ENCODE peak calls at places on chromosomes 6 and 20, in nine cellular contexts. P, O, I, K, R, A, B, J and H are unnamed samples.

GRCh38 chr6:48615041-48615440 is 504.0 kb upstream of the PTCHD4 start:
- DNase-seq in P (no peak), O (no peak), I (no peak), K (no peak), R (no peak), A (no peak), B (no peak), J (no peak), H (no peak)

GRCh38 chr20:8764289-8764962 is 304.5 kb upstream of the PLCB4 start:
- DNase-seq in P (no peak), O (no peak), I (no peak), K (no peak), R (no peak), A (no peak), B (no peak), J (no peak), H (peak)

GRCh38 chr6:126063512-126064146 is 77.3 kb downstream of the TRMT11 start:
- DNase-seq in P (no peak), O (no peak), I (no peak), K (no peak), R (no peak), A (no peak), B (no peak), J (no peak), H (peak)

GRCh38 chr6:87575423-87575822 is 14.4 kb downstream of the RARS2 start:
- DNase-seq in P (no peak), O (no peak), I (no peak), K (no peak), R (no peak), A (no peak), B (no peak), J (no peak), H (no peak)

GRCh38 chr6:8539446-8539845 is 104.1 kb upstream of the SLC35B3 start:
- DNase-seq in P (no peak), O (no peak), I (no peak), K (no peak), R (peak), A (no peak), B (no peak), J (no peak), H (no peak)

GRCh38 chr6:155274533-155274932 is 10.7 kb downstream of the CLDN20 start:
- DNase-seq in P (no peak), O (no peak), I (no peak), K (no peak), R (peak), A (no peak), B (no peak), J (no peak), H (no peak)

GRCh38 chr6:69647726-69648125 is 149.1 kb downstream of the LMBRD1 start:
- DNase-seq in P (no peak), O (no peak), I (no peak), K (no peak), R (no peak), A (no peak), B (no peak), J (no peak), H (no peak)

GRCh38 chr6:105402090-105402980 is 547 bp downstream of the PREP start:
- DNase-seq in P (peak), O (no peak), I (no peak), K (peak), R (peak), A (no peak), B (no peak), J (peak), H (peak)

GRCh38 chr6:108174371-108175175 is 8.8 kb downstream of the NR2E1 start:
- DNase-seq in P (peak), O (no peak), I (no peak), K (peak), R (no peak), A (no peak), B (no peak), J (no peak), H (peak)

GRCh38 chr20:62589720-62590119 is 52.6 kb upstream of the SLCO4A1 start:
- DNase-seq in P (no peak), O (no peak), I (no peak), K (no peak), R (no peak), A (no peak), B (no peak), J (no peak), H (no peak)

GRCh38 chr6:1296542-1296941 is 15.4 kb upstream of the FOXQ1 start:
- DNase-seq in P (no peak), O (no peak), I (no peak), K (no peak), R (no peak), A (no peak), B (no peak), J (no peak), H (no peak)

GRCh38 chr20:53950031-53950430 is 120.4 kb downstream of the BCAS1 start:
- DNase-seq in P (no peak), O (no peak), I (no peak), K (no peak), R (no peak), A (no peak), B (no peak), J (no peak), H (no peak)
- H3K27ac ChIP-seq in P (no peak), O (no peak), I (no peak), K (no peak), R (no peak), A (no peak), B (no peak), J (no peak), H (no peak)

GRCh38 chr20:47262365-47263013 is 94.0 kb downstream of the ZMYND8 start:
- DNase-seq in P (no peak), O (peak), I (no peak), K (no peak), R (no peak), A (no peak), B (no peak), J (no peak), H (no peak)
- H3K27ac ChIP-seq in P (no peak), O (peak), I (no peak), K (no peak), R (no peak), A (peak), B (no peak), J (no peak), H (no peak)

DNA sequence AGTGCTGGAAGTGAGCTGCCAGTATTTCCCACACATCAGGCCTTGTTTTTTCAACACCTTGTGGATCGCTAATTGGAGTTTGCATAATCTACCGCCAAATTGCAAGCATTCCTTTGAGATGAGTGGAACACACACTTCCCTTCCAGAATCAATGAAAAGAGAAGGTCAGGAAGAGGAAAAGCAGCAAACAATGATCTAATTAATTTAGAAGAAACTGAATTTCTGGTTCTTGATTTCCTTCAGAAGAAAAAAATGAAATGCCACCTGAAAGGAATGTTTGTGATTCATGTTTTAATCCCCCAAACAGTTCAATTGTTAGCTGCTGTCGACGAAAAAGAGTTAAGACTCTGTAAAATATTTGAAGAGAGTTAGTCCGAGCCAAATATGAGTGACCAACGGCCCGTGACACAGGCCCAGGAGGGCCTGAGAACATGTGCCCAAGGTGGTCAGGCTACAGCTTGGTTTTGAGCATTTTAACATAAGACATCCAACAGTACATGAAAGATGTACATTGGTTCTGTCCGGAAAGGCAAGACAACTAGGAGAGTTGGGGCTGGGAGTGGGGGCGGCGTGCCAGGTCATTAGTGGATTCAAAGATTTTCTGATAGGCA is 182.3 kb downstream of the MTFR2 start:
- DNase-seq in P (peak), O (no peak), I (no peak), K (no peak), R (peak), A (no peak), B (no peak), J (no peak), H (no peak)
- H3K27ac ChIP-seq in P (no peak), O (no peak), I (no peak), K (peak), R (peak), A (no peak), B (peak), J (no peak), H (peak)

DNA sequence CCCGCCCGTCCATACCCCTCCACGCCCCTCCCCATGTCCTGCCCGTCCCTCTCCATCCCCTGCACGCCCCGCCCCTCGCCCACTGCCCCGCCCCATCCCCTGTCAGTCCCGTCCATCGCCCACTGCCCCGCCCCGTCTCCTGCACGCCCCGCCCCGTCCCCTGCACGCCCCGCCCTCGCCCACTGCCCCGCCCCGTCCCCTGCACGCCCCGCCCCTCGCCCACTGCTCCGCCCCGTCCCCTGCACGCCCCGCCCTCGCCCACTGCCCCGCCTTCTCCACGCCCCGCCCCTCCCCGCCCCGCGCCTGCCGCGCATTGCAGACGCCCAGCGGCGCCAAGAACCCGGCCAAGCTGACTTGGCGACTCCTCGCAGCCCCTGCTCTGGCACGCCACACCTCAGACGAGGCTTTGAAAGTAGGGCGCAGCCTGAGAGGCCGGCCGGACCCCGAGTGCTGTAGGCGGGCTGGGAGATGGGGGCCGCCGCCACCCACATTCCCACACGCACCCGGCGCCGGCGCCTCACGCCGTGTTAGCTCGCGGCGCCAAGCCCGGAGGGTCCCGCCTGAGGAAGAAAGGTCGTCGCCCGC is at the start of gene RAD21L1:
- DNase-seq in P (peak), O (peak), I (peak), K (peak), R (peak), A (peak), B (peak), J (peak), H (peak)
- H3K27ac ChIP-seq in P (no peak), O (peak), I (no peak), K (no peak), R (peak), A (no peak), B (no peak), J (no peak), H (no peak)

GRCh38 chr6:7119272-7119801 is 11.6 kb downstream of the RREB1 start:
- DNase-seq in P (no peak), O (peak), I (no peak), K (no peak), R (no peak), A (no peak), B (no peak), J (no peak), H (no peak)

GRCh38 chr6:7111095-7111690 is 3.4 kb downstream of the RREB1 start:
- DNase-seq in P (no peak), O (no peak), I (no peak), K (no peak), R (no peak), A (no peak), B (no peak), J (no peak), H (no peak)

GRCh38 chr6:7112741-7113313 is 5.1 kb downstream of the RREB1 start:
- DNase-seq in P (no peak), O (peak), I (no peak), K (no peak), R (peak), A (no peak), B (no peak), J (peak), H (peak)

GRCh38 chr6:7114744-7115451 is 7.1 kb downstream of the RREB1 start:
- DNase-seq in P (no peak), O (no peak), I (no peak), K (no peak), R (no peak), A (no peak), B (no peak), J (no peak), H (no peak)

DNA sequence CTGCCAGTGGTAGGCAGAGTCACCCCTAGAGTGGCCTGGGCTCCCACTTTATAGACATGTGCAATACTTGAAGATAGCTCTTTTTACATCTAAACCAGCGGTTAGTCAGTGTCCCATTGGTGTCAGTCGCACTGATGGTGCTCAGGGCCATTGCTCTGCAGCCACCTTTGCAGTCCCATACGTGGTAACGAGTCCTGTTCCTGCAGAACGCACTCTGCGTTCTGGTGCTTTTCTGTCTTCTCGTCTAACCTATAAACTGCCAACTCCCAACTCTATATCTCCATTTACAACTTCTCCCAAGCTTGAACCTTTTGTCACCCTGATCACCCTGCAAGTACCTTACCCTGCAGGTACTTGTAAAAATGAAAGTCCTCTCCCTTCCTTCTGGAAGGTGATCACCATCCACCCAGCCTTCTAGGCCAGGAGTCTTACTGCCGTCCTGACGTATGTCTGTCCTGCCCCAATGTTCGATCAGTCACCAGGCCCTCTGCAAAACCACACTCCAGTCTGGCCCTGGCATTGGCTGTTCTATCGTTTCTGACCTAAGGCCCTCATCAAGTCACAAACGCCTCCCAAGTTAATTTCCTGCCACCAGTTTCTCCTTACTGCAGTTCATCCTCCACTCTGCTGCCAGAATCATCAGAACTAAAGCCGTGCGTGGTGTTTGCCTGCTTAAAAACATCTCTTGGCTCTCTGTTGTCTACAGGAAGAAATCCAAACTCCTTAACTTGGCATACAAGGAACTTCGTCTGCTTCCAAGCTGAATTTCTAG is 7.9 kb downstream of the RREB1 start:
- DNase-seq in P (no peak), O (no peak), I (no peak), K (no peak), R (no peak), A (no peak), B (peak), J (no peak), H (no peak)
- H3K27ac ChIP-seq in P (no peak), O (no peak), I (no peak), K (peak), R (peak), A (no peak), B (peak), J (no peak), H (no peak)

GRCh38 chr20:54138427-54138826 is 35.4 kb downstream of the CYP24A1 start:
- DNase-seq in P (no peak), O (no peak), I (no peak), K (no peak), R (no peak), A (no peak), B (no peak), J (no peak), H (no peak)

GRCh38 chr20:54139188-54139587 is 34.6 kb downstream of the CYP24A1 start:
- DNase-seq in P (no peak), O (no peak), I (no peak), K (no peak), R (no peak), A (no peak), B (no peak), J (no peak), H (no peak)

GRCh38 chr20:54134445-54135220 is 39.2 kb downstream of the CYP24A1 start:
- DNase-seq in P (no peak), O (no peak), I (no peak), K (no peak), R (peak), A (no peak), B (no peak), J (no peak), H (no peak)

GRCh38 chr20:54140067-54140466 is 33.7 kb downstream of the CYP24A1 start:
- DNase-seq in P (no peak), O (no peak), I (no peak), K (no peak), R (no peak), A (no peak), B (no peak), J (no peak), H (no peak)

GRCh38 chr20:54137115-54137514 is 36.7 kb downstream of the CYP24A1 start:
- DNase-seq in P (no peak), O (no peak), I (no peak), K (no peak), R (no peak), A (no peak), B (no peak), J (no peak), H (no peak)
- H3K27ac ChIP-seq in P (no peak), O (no peak), I (no peak), K (no peak), R (no peak), A (no peak), B (no peak), J (no peak), H (no peak)

DNA sequence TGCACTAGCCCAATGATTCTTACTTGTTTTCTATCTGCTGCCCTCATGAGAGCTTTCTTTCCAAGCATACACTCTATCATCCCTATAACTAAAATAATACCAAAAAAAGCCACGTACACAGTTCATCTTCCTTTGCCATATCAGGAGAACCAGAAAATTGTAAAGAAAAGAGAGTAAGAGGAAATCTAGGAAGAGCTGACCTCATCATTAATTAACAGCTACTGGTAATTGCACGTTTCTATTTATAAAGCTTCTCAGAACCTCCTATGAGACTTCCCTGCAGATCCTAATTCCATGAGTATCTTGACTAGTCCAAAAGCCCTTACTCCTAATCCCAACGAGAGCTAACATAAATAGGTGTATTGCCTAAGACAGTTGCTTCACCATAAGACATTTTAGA is 191.5 kb upstream of the RNF217 start:
- DNase-seq in P (no peak), O (no peak), I (no peak), K (no peak), R (no peak), A (no peak), B (no peak), J (no peak), H (no peak)
- H3K27ac ChIP-seq in P (no peak), O (no peak), I (no peak), K (no peak), R (no peak), A (no peak), B (no peak), J (no peak), H (no peak)

DNA sequence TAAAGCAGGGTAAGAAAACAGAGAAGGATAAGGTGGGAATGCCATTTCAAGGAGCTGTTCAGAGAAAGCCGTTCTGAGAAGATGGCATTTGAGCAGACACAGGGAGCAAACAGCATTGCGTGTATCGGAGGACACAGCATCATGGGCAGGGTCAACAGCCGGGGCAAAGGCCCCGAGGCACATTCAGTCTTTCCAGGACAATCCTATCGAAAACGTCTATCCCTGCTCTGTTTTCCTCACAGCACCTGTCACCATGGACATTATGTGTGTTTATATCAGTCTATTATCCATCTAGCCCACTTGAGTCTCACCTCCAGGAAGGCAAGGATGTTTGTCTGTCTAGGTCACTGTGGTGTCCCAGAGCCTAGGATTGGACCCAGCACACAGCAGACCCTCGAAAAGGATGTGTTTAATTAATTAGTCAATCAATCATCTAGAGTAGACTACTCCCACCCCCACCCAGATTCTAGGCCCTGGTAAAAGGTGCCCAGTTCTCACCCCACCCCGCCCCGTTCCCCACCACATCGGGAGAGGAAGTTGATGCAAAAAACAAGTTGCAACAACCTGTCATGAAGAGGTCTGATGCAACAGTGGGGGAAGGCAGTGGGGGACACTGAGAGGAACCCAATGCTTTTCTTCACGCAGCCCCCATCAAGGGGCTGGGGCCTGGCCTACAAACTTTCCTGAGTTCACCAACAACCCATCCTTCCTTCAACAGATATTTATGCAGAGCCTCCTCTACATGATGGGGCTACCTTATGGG is 66.6 kb downstream of the PREX1 start:
- DNase-seq in P (no peak), O (no peak), I (no peak), K (no peak), R (no peak), A (no peak), B (no peak), J (peak), H (no peak)
- H3K27ac ChIP-seq in P (no peak), O (no peak), I (no peak), K (peak), R (no peak), A (peak), B (peak), J (peak), H (no peak)

DNA sequence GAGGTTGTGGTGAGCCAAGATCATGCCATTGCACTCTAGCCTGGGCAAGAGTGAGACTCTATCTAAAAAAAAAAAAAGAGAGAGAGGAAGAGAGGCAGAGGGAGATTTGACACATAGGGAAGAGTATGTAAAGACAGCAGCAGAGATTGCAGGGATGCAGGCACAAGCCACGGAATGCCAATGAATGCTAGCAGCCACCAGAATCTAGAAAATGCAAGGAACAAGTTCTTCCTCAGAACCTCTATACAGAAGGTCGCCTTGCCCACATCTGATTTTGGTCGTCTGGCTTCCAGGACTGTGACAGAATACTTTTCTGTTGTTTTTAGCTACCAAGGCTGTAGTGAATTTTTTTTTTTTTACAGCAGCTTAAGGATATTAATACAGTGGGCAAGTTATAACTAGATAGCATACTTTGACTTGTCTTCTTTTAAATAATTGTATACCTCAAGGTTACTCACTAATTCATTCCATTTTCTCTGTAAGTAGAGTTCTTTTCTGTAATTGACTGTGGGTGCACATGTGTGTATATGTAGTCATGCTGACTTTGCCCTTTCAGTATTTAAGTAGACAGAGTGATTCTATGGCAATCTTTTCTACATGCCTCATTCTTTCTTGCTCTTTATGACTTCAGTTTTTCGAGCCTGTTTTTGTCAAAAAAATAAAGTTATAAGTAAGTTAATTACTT is 402.2 kb downstream of the GJA1 start:
- DNase-seq in P (no peak), O (no peak), I (no peak), K (no peak), R (no peak), A (no peak), B (no peak), J (no peak), H (no peak)
- H3K27ac ChIP-seq in P (no peak), O (no peak), I (no peak), K (no peak), R (no peak), A (no peak), B (no peak), J (no peak), H (peak)